ENCODE peak calls at places on chromosomes 3 and 15, in nine cellular contexts. Q is progenitor cell of endocrine pancreas, P is epithelial cell of esophagus, X is upper lobe of right lung, Z is A673, L is pancreas, T is Panc1, S is K562, F is cardiac muscle cell. H is an unnamed sample.

GRCh38 chr3:126156468-126156867 is 23.9 kb downstream of the ALDH1L1 start:
- DNase-seq in S (peak), Q (no peak), F (no peak), T (no peak), L (no peak), Z (no peak), P (no peak), X (no peak), H (no peak)

GRCh38 chr3:63976166-63976861 is 47.0 kb downstream of the PSMD6 start:
- DNase-seq in X (no peak), F (no peak), L (no peak), T (no peak), Q (no peak), P (peak), S (no peak), Z (peak), H (no peak)

GRCh38 chr3:57826952-57827723 is 71.0 kb downstream of the SLMAP start:
- DNase-seq in Q (no peak), S (no peak), L (no peak), T (no peak), F (no peak), P (peak), Z (no peak), X (no peak), H (no peak)

GRCh38 chr3:142272200-142272891 is 47.0 kb upstream of the GK5 start:
- DNase-seq in S (no peak), Q (no peak), X (no peak), Z (peak), T (no peak), F (no peak), L (no peak), P (no peak), H (no peak)

GRCh38 chr3:72031581-72031980 is 246.6 kb upstream of the PROK2 start:
- DNase-seq in P (peak), F (no peak), Z (no peak), X (no peak), T (no peak), Q (no peak), L (no peak), S (peak), H (no peak)

GRCh38 chr3:148599478-148599877 is 98.2 kb upstream of the AGTR1 start:
- DNase-seq in P (no peak), Z (no peak), L (no peak), S (no peak), Q (no peak), F (no peak), X (no peak), T (no peak), H (no peak)

GRCh38 chr15:23857028-23857641 is 170.0 kb upstream of the NDN start:
- DNase-seq in Q (peak), P (peak), L (peak), F (peak), T (no peak), Z (peak), X (no peak), S (peak), H (no peak)

GRCh38 chr15:95558131-95558530 is 772.4 kb upstream of the NR2F2 start:
- DNase-seq in T (peak), F (no peak), S (no peak), P (peak), Q (no peak), L (no peak), X (no peak), Z (no peak), H (no peak)

GRCh38 chr3:196778755-196779154 is 39.1 kb downstream of the PAK2 start:
- DNase-seq in T (no peak), Z (no peak), P (peak), X (no peak), F (no peak), L (no peak), Q (no peak), S (no peak), H (no peak)

GRCh38 chr3:30518201-30518864 is 88.1 kb upstream of the TGFBR2 start:
- DNase-seq in P (no peak), Z (no peak), Q (no peak), X (no peak), F (no peak), L (peak), S (no peak), T (no peak), H (no peak)

GRCh38 chr3:152474585-152474984 is 205.9 kb downstream of the MBNL1 start:
- DNase-seq in P (peak), Q (no peak), Z (peak), L (no peak), X (no peak), T (peak), F (peak), S (peak), H (no peak)

GRCh38 chr3:169034401-169034800 is 629.1 kb downstream of the MECOM start:
- DNase-seq in P (peak), Q (no peak), X (no peak), T (no peak), Z (no peak), L (no peak), S (no peak), F (no peak), H (no peak)

GRCh38 chr3:60536420-60536819 is 714.8 kb downstream of the FHIT start:
- DNase-seq in S (no peak), Q (no peak), L (no peak), P (no peak), Z (no peak), X (no peak), F (no peak), T (no peak), H (no peak)
- TF ChIP-seq CTCF in S (no peak), Q (no peak), L (no peak), P (no peak), Z (no peak), X (no peak), F (no peak), T (no peak), H (no peak)

DNA sequence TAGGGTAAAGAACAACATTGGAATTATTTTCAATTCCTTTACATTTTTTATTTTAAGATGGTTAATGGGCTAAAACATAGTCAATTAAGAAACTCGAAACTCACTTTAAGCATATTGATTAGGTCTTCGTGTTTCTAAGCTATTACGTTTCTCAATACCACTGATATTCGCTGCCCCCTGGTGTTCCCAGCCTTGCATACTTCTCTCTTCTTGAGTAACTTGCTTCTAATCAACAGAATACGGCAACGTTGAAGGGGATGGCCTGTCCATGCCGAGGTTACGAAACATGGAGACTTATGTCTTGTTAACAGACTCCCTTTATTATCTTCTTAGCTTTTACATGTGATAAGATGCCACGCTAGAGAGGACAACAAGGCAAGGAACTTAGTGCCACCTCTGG is 43.6 kb downstream of the ROBO1 start:
- DNase-seq in Q (no peak), P (no peak), X (no peak), T (no peak), L (no peak), F (no peak), S (no peak), Z (peak), H (no peak)
- TF ChIP-seq CTCF in Q (peak), P (peak), X (no peak), T (peak), L (no peak), F (no peak), S (no peak), Z (peak), H (no peak)

GRCh38 chr3:62559831-62560445 is 186.6 kb upstream of the FEZF2 start:
- DNase-seq in Q (no peak), L (no peak), T (no peak), X (no peak), Z (no peak), F (peak), P (peak), S (no peak), H (no peak)
- TF ChIP-seq CTCF in Q (peak), L (no peak), T (peak), X (peak), Z (peak), F (peak), P (peak), S (no peak), H (no peak)

DNA sequence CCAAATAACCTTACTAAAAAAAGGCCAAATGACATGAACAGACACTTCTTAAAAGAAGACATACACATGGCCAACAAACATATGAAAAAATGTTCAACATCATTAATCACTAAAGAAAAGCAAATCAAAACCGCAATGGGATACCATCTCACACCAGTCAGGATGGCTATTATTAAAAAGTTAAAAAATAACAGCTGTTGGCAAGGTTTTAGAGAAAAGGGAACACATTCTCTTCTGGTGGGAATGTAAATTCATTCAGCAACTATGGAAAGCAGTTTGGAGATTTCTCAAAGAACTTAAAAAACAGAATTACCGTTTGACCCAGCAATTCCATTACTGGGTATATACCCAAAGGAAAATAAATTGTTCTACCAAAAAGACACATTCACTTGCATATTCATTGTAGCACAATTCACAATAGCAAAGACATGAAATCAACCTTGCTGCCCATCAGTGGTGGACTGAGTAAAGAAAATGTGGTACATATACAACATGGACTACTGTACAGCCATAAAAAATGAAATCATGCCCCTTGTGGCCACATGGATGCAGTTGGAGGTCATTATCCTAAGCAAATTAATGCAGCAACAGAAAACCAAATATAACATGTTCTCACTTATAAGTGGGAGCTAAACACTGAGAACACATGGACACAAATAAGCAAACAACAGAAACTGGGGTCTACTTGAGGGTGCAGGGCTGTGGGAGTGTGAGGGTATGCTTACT is 190.7 kb upstream of the MCTP2 start:
- DNase-seq in L (no peak), Z (no peak), T (no peak), S (no peak), F (no peak), P (no peak), X (no peak), Q (no peak), H (no peak)
- TF ChIP-seq CTCF in L (no peak), Z (peak), T (no peak), S (no peak), F (no peak), P (no peak), X (no peak), Q (peak), H (no peak)

GRCh38 chr3:128973988-128974564 is 19.8 kb downstream of the CFAP92 start:
- DNase-seq in Q (no peak), T (no peak), S (no peak), P (no peak), X (no peak), F (no peak), Z (no peak), L (no peak), H (no peak)

GRCh38 chr3:128971421-128971820 is 22.5 kb downstream of the CFAP92 start:
- DNase-seq in S (no peak), Z (no peak), Q (no peak), L (no peak), P (no peak), F (peak), T (no peak), X (no peak), H (no peak)

GRCh38 chr3:128969993-128970740 is 23.7 kb downstream of the CFAP92 start:
- DNase-seq in F (peak), P (peak), Q (peak), T (peak), S (peak), Z (peak), X (no peak), L (peak), H (peak)

GRCh38 chr3:128967748-128968147 is 26.1 kb downstream of the CFAP92 start:
- DNase-seq in S (no peak), Q (no peak), T (no peak), F (no peak), X (no peak), Z (no peak), P (no peak), L (no peak), H (no peak)

GRCh38 chr3:128970741-128971048 is 23.2 kb downstream of the CFAP92 start:
- DNase-seq in Z (no peak), Q (no peak), P (no peak), L (no peak), T (no peak), X (no peak), F (no peak), S (no peak), H (no peak)
- TF ChIP-seq CTCF in Z (no peak), Q (no peak), P (no peak), L (no peak), T (no peak), X (no peak), F (no peak), S (no peak), H (no peak)